ENCODE peak calls at places on chromosomes 6 and 20, in six cellular contexts. One of them, this sample, is unnamed.
A peak's percentile ranks its signal among the peaks of the same experiment; 100 is the strongest.

GRCh38 chr6:82331031-82331773 is 32.4 kb upstream of the TPBG start:
- DNase-seq in NCI-H510A treated with DMSO at 0.1 percent for 48 hours: no peak
- DNase-seq in fibroblast of lung: peak; percentile 28
- DNase-seq in NCI-H82: peak; percentile 20
- DNase-seq in body of pancreas: no peak
- DNase-seq in adipocyte: peak; percentile 66
- DNase-seq in this sample: peak; percentile 68

GRCh38 chr6:84785676-84786075 is 21.3 kb upstream of the TBX18 start:
- DNase-seq in NCI-H510A treated with DMSO at 0.1 percent for 48 hours: no peak
- DNase-seq in fibroblast of lung: peak; percentile 13
- DNase-seq in NCI-H82: no peak
- DNase-seq in body of pancreas: no peak
- DNase-seq in adipocyte: no peak
- DNase-seq in this sample: no peak

GRCh38 chr6:40912158-40912946 is 126.7 kb downstream of the UNC5CL start:
- DNase-seq in NCI-H510A treated with DMSO at 0.1 percent for 48 hours: peak; percentile 96
- DNase-seq in fibroblast of lung: peak; percentile 23
- DNase-seq in NCI-H82: peak; percentile 95
- DNase-seq in body of pancreas: peak; percentile 85
- DNase-seq in adipocyte: no peak
- DNase-seq in this sample: peak; percentile 43

GRCh38 chr6:100472674-100473073 is 8.0 kb upstream of the SIM1 start:
- DNase-seq in NCI-H510A treated with DMSO at 0.1 percent for 48 hours: no peak
- DNase-seq in fibroblast of lung: no peak
- DNase-seq in NCI-H82: no peak
- DNase-seq in body of pancreas: no peak
- DNase-seq in adipocyte: no peak
- DNase-seq in this sample: no peak

GRCh38 chr6:52551483-52552277 is 25.2 kb downstream of the TRAM2 start:
- DNase-seq in NCI-H510A treated with DMSO at 0.1 percent for 48 hours: peak; percentile 99
- DNase-seq in fibroblast of lung: peak; percentile 80
- DNase-seq in NCI-H82: peak; percentile 88
- DNase-seq in body of pancreas: peak; percentile 84
- DNase-seq in adipocyte: peak; percentile 81
- DNase-seq in this sample: peak; percentile 60

GRCh38 chr6:107314644-107315043 is 144.7 kb downstream of the PDSS2 start:
- DNase-seq in NCI-H510A treated with DMSO at 0.1 percent for 48 hours: no peak
- DNase-seq in fibroblast of lung: no peak
- DNase-seq in NCI-H82: no peak
- DNase-seq in body of pancreas: no peak
- DNase-seq in adipocyte: no peak
- DNase-seq in this sample: no peak

GRCh38 chr6:41451515-41452163 is 94.5 kb upstream of the FOXP4 start:
- DNase-seq in NCI-H510A treated with DMSO at 0.1 percent for 48 hours: no peak
- DNase-seq in fibroblast of lung: peak; percentile 57
- DNase-seq in NCI-H82: no peak
- DNase-seq in body of pancreas: no peak
- DNase-seq in adipocyte: peak; percentile 71
- DNase-seq in this sample: no peak

GRCh38 chr20:41177636-41178035 is 40.3 kb downstream of the PLCG1 start:
- DNase-seq in NCI-H510A treated with DMSO at 0.1 percent for 48 hours: no peak
- DNase-seq in fibroblast of lung: peak; percentile 78
- DNase-seq in NCI-H82: peak; percentile 82
- DNase-seq in body of pancreas: no peak
- DNase-seq in adipocyte: peak; percentile 94
- DNase-seq in this sample: peak; percentile 43

GRCh38 chr20:44936510-44936909 is 23.7 kb downstream of the TOMM34 start:
- DNase-seq in NCI-H510A treated with DMSO at 0.1 percent for 48 hours: no peak
- DNase-seq in fibroblast of lung: no peak
- DNase-seq in NCI-H82: no peak
- DNase-seq in body of pancreas: no peak
- DNase-seq in adipocyte: no peak
- DNase-seq in this sample: no peak

GRCh38 chr6:159044899-159045727 is at the start of gene TAGAP:
- DNase-seq in NCI-H510A treated with DMSO at 0.1 percent for 48 hours: peak; percentile 7
- DNase-seq in fibroblast of lung: no peak
- DNase-seq in NCI-H82: peak; percentile 5
- DNase-seq in body of pancreas: peak; percentile 79
- DNase-seq in adipocyte: peak; percentile 42
- DNase-seq in this sample: no peak

GRCh38 chr6:165834613-165835259 is 171.7 kb upstream of the PDE10A start:
- DNase-seq in NCI-H510A treated with DMSO at 0.1 percent for 48 hours: peak; percentile 89
- DNase-seq in fibroblast of lung: no peak
- DNase-seq in NCI-H82: no peak
- DNase-seq in body of pancreas: peak; percentile 95
- DNase-seq in adipocyte: no peak
- DNase-seq in this sample: no peak

GRCh38 chr20:59214619-59215547 is 51.3 kb downstream of the ZNF831 start:
- DNase-seq in NCI-H510A treated with DMSO at 0.1 percent for 48 hours: no peak
- DNase-seq in fibroblast of lung: no peak
- DNase-seq in NCI-H82: no peak
- DNase-seq in body of pancreas: peak; percentile 38
- DNase-seq in adipocyte: no peak
- DNase-seq in this sample: no peak

GRCh38 chr6:97656236-97656635 is 373.2 kb upstream of the MMS22L start:
- DNase-seq in NCI-H510A treated with DMSO at 0.1 percent for 48 hours: no peak
- DNase-seq in fibroblast of lung: no peak
- DNase-seq in NCI-H82: peak; percentile 88
- DNase-seq in body of pancreas: no peak
- DNase-seq in adipocyte: no peak
- DNase-seq in this sample: no peak